ENCODE peak calls at places on chromosomes 11 and 22, in ten cellular contexts. I is activated CD4-positive, alpha-beta T cell treated with anti-CD3 and anti-CD28 coated beads, Interleukin-2, amount 50 U/mL, for 24 hours; V is NCI-H187 treated with DMSO at 0.1 percent for 48 hours; S is EL; R is GM23248; W is AG08395; Y is HEK293T; X is ovary; E is putamen; P is cardiac fibroblast. U is an unnamed sample.

GRCh38 chr22:38098410-38099249 is 11.9 kb downstream of the BAIAP2L2 start:
- DNase-seq in P (peak), E (no peak), X (no peak), V (no peak), I (no peak), W (peak), R (peak), Y (no peak), S (peak), U (no peak)

GRCh38 chr11:47109051-47109791 is 67.5 kb downstream of the ARFGAP2 start:
- DNase-seq in I (no peak), W (no peak), P (no peak), S (no peak), Y (no peak), V (no peak), E (peak), R (no peak), X (no peak), U (no peak)

GRCh38 chr11:90222152-90222458 is 744 bp downstream of the CHORDC1 start:
- DNase-seq in W (no peak), S (no peak), P (no peak), R (no peak), X (no peak), E (no peak), V (no peak), Y (no peak), I (no peak), U (no peak)

GRCh38 chr11:82899191-82899820 is 924 bp downstream of the PRCP start:
- DNase-seq in V (peak), I (no peak), Y (no peak), R (peak), S (no peak), E (no peak), W (no peak), P (no peak), X (no peak), U (no peak)

GRCh38 chr11:76704171-76704948 is 33.8 kb upstream of the LRRC32 start:
- DNase-seq in I (no peak), R (no peak), S (no peak), X (no peak), Y (no peak), W (no peak), P (no peak), E (no peak), V (no peak), U (no peak)

GRCh38 chr11:27777013-27777412 is 76.8 kb upstream of the BDNF start:
- DNase-seq in X (no peak), V (no peak), I (no peak), Y (no peak), P (no peak), E (no peak), W (no peak), R (no peak), S (peak), U (no peak)

GRCh38 chr11:120339394-120339890 is 3.2 kb downstream of the ARHGEF12 start:
- DNase-seq in P (peak), W (no peak), V (no peak), Y (no peak), E (peak), S (peak), R (peak), X (no peak), I (no peak), U (no peak)

GRCh38 chr11:35210886-35211546 is 72.0 kb downstream of the CD44 start:
- DNase-seq in S (no peak), P (no peak), R (peak), E (no peak), W (no peak), X (no peak), I (no peak), V (no peak), Y (no peak), U (no peak)

U was measured in COR-L47.